ENCODE peak calls at places on chromosomes 11 and 22, in eight cellular contexts. L, K, P, C, H, Z, N and D are unnamed samples.

GRCh38 chr11:118353084-118353710 is 6.2 kb upstream of the UBE4A start:
- DNase-seq in N (no peak), L (no peak), C (peak; percentile 45), K (peak; percentile 43), P (no peak), H (peak; percentile 47), Z (peak; percentile 49), D (no peak)

GRCh38 chr11:35009191-35009940 is 92.9 kb downstream of the PDHX start:
- DNase-seq in N (peak; percentile 66), Z (peak; percentile 80), H (peak; percentile 70), P (peak; percentile 92), K (peak; percentile 76), L (peak; percentile 49), C (peak; percentile 91), D (no peak)

GRCh38 chr11:8760896-8761295 is 78.3 kb downstream of the RPL27A start:
- DNase-seq in L (no peak), H (peak; percentile 91), N (no peak), Z (peak; percentile 59), C (no peak), K (peak; percentile 91), P (no peak), D (no peak)

GRCh38 chr11:2076441-2076840 is 62.7 kb downstream of the IGF2 start:
- DNase-seq in C (no peak), H (no peak), Z (no peak), P (no peak), N (no peak), L (no peak), K (no peak), D (no peak)

GRCh38 chr11:121435796-121436511 is 16.2 kb upstream of the SORL1 start:
- DNase-seq in C (no peak), K (no peak), Z (no peak), H (no peak), N (no peak), P (no peak), L (no peak), D (no peak)

GRCh38 chr11:19768197-19768596 is 55.6 kb downstream of the NAV2 start:
- DNase-seq in P (no peak), H (no peak), Z (no peak), N (no peak), K (no peak), C (no peak), L (no peak), D (no peak)

GRCh38 chr11:96235725-96236124 is 107.3 kb downstream of the MAML2 start:
- DNase-seq in C (peak; percentile 37), N (no peak), Z (no peak), L (no peak), P (no peak), K (no peak), H (no peak), D (no peak)

GRCh38 chr11:62539238-62539925 is 7.2 kb downstream of the AHNAK start:
- DNase-seq in H (peak; percentile 90), L (peak; percentile 93), Z (peak; percentile 94), C (peak; percentile 96), P (peak; percentile 62), K (peak; percentile 92), N (peak; percentile 85), D (no peak)

GRCh38 chr22:25201557-25202273 is 2.1 kb downstream of the CRYBB3 start:
- DNase-seq in Z (no peak), C (no peak), H (no peak), P (no peak), K (no peak), L (no peak), N (no peak), D (no peak)

GRCh38 chr11:64851831-64852337 is 7.4 kb upstream of the CDC42BPG start:
- DNase-seq in C (no peak), Z (no peak), K (no peak), N (no peak), L (no peak), P (no peak), H (no peak), D (no peak)

GRCh38 chr11:66126064-66126463 is 56.0 kb downstream of the PACS1 start:
- DNase-seq in N (no peak), K (no peak), C (no peak), L (no peak), Z (no peak), H (no peak), P (no peak), D (no peak)
- H3K4me3 ChIP-seq in N (no peak overlapping the region), K (no peak overlapping the region), C (no peak overlapping the region), L (no peak overlapping the region), Z (no peak overlapping the region), H (no peak overlapping the region), P (no peak overlapping the region), D (no peak overlapping the region)

DNA sequence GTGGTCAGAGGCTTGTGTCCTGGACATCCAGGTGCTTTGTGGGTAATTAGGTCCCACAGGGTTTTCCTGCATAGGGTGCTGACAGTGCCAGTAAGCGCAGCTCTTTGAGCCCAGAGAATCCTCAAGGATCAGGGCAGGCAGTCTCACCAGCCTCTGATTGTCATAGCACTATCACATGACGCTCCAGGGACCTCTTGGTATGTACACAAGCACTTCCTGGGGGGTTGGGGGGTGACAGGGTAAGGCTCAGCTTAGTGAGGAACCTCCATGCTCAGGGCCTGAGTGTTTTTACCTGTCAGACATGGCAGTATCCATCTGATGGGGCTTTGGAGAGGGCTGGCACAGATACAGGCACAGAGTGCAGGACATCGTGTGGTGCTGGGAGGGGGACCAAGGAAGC is 27.9 kb upstream of the SUSD2 start:
- DNase-seq in H (peak; percentile 34), L (no peak), P (no peak), Z (no peak), C (peak; percentile 31), K (peak; percentile 29), N (no peak), D (no peak)
- H3K4me3 ChIP-seq in H (no peak overlapping the region), L (no peak overlapping the region), P (no peak overlapping the region), Z (no peak overlapping the region), C (no peak overlapping the region), K (no peak overlapping the region), N (no peak overlapping the region), D (no peak overlapping the region)

DNA sequence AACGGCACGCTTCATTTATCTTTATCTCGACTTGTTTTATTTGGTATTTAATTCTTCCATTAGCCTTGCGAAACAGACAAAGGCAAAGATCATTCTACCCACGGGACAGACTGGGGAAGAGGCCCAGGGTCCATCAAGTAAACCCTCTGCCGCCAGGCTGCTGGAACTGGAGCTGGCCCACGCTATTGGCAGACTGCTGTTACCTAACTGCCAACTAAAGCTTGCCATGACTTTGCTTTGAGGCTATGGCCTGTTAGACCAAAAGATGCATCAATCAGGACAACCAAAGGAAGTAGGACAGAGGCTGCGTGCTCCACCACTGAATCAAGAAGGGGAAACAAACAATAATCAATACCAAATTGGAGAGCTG is 794 bp upstream of the TMEM218 start:
- DNase-seq in N (no peak), P (no peak), K (no peak), Z (no peak), H (no peak), L (no peak), C (no peak), D (no peak)
- H3K4me3 ChIP-seq in N (peak overlapping the region; percentile 15), P (peak overlapping the region; percentile 41), K (peak overlapping the region; percentile 11), Z (peak overlapping the region; percentile 60), H (peak overlapping the region; percentile 47), L (peak overlapping the region; percentile 13), C (peak overlapping the region; percentile 61), D (peak overlapping the region; percentile 66)

DNA sequence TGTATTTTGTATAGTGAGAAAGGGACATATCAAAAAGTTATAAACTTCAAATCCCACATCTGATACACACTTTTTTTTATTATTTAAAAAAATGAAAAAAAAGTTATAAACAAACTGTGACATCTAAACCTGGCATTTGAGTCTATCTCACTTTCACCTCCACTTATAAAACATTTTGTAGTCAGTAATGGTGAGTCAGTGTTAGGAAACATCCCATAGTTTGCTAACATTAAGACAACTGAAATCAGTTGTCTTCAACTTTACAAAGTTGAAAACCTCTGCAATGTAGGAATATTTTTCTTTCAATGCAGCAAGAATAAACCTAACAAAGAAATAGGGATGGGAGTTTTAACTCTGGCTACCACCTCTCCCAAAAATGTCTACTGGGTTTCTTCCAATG is 47.7 kb downstream of the SLC35F2 start:
- DNase-seq in P (no peak), N (no peak), C (no peak), Z (no peak), H (no peak), L (no peak), K (no peak), D (no peak)
- H3K4me3 ChIP-seq in P (no peak overlapping the region), N (no peak overlapping the region), C (no peak overlapping the region), Z (no peak overlapping the region), H (no peak overlapping the region), L (no peak overlapping the region), K (no peak overlapping the region), D (no peak overlapping the region)

DNA sequence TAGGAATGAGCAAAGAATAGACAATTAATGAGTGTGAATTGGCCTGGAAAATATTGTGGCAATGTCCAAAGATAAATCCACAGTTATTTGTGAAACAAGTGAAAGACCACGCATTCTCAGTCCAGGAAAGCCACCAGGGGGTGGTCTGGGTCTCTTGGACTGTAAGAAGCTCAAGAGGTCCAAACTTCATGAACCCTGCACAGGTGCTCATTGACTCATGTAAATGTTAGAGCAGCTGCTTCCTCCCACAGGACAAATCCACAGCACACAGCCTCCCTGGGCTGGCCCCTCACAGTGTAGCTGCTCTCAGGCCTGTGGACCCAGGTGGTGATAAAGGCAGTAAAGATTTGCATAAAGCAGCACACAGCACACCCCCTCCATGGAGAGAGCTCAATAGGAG is 114.0 kb downstream of the ZNF280B start:
- DNase-seq in Z (no peak), H (no peak), L (no peak), P (no peak), N (no peak), K (no peak), C (no peak), D (no peak)
- H3K4me3 ChIP-seq in Z (no peak overlapping the region), H (no peak overlapping the region), L (no peak overlapping the region), P (no peak overlapping the region), N (no peak overlapping the region), K (no peak overlapping the region), C (no peak overlapping the region), D (no peak overlapping the region)

DNA sequence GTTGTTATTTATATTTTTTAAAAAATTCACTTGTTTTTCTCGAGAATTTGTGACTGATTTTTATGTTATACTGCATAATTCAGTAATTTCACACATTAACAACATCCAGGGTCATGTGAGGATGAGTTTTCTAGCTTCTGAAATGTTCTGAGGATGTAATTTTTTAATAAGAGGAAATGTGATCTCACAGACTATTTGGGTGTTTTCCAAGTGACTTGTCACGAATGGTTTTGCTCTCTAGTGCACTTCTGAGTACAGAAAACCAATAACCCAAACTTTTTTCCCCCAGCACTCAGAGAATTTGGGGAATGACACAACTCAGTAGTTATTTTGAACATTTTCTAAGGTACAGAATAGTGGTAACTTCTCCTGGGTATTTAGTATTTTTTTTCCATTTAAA is 821.1 kb upstream of the ARHGAP42 start:
- DNase-seq in L (no peak), P (no peak), K (peak; percentile 1), C (no peak), Z (no peak), H (peak; percentile 4), N (no peak), D (no peak)
- H3K4me3 ChIP-seq in L (no peak overlapping the region), P (no peak overlapping the region), K (no peak overlapping the region), C (no peak overlapping the region), Z (no peak overlapping the region), H (no peak overlapping the region), N (no peak overlapping the region), D (no peak overlapping the region)